ENCODE peak calls at places on chromosomes 1 and 21, in seven cellular contexts. One of them, this sample, is unnamed.

GRCh38 chr21:36887983-36888382 is 78.5 kb downstream of the HLCS start:
- DNase-seq in H1: no peak
- DNase-seq in IMR-90: no peak
- DNase-seq in neuronal stem cell: peak; percentile 62
- DNase-seq in mesendoderm: no peak
- DNase-seq in H9: no peak
- DNase-seq in trophoblast cell: no peak
- DNase-seq in this sample: no peak

GRCh38 chr1:168719306-168720111 is 9.5 kb downstream of the DPT start:
- DNase-seq in H9: no peak
- DNase-seq in trophoblast cell: peak; percentile 65
- DNase-seq in IMR-90: no peak
- DNase-seq in H1: no peak
- DNase-seq in neuronal stem cell: no peak
- DNase-seq in mesendoderm: no peak
- DNase-seq in this sample: peak; percentile 20

GRCh38 chr1:77085109-77085508 is 134.1 kb downstream of the PIGK start:
- DNase-seq in H1: no peak
- DNase-seq in IMR-90: no peak
- DNase-seq in mesendoderm: peak; percentile 27
- DNase-seq in H9: no peak
- DNase-seq in trophoblast cell: no peak
- DNase-seq in neuronal stem cell: no peak
- DNase-seq in this sample: no peak

GRCh38 chr1:172499636-172500141 is 33.3 kb upstream of the SUCO start:
- DNase-seq in H9: no peak
- DNase-seq in IMR-90: no peak
- DNase-seq in mesendoderm: peak; percentile 63
- DNase-seq in trophoblast cell: peak; percentile 75
- DNase-seq in H1: no peak
- DNase-seq in neuronal stem cell: no peak
- DNase-seq in this sample: no peak

GRCh38 chr1:17163371-17163770 is 41.6 kb upstream of the PADI1 start:
- DNase-seq in neuronal stem cell: no peak
- DNase-seq in IMR-90: no peak
- DNase-seq in H9: no peak
- DNase-seq in H1: no peak
- DNase-seq in trophoblast cell: no peak
- DNase-seq in mesendoderm: no peak
- DNase-seq in this sample: no peak

GRCh38 chr1:231973840-231974239 is 347.2 kb downstream of the DISC1 start:
- DNase-seq in H9: no peak
- DNase-seq in H1: no peak
- DNase-seq in trophoblast cell: no peak
- DNase-seq in IMR-90: peak; percentile 16
- DNase-seq in neuronal stem cell: no peak
- DNase-seq in mesendoderm: no peak
- DNase-seq in this sample: peak; percentile 40

GRCh38 chr1:212700892-212701819 is 1.5 kb upstream of the BATF3 start:
- DNase-seq in H1: peak; percentile 17
- DNase-seq in H9: peak; percentile 70
- DNase-seq in neuronal stem cell: no peak
- DNase-seq in mesendoderm: peak; percentile 62
- DNase-seq in IMR-90: peak; percentile 62
- DNase-seq in trophoblast cell: peak; percentile 92
- DNase-seq in this sample: peak; percentile 76

GRCh38 chr1:246591958-246592357 is 25.7 kb downstream of the CNST start:
- DNase-seq in neuronal stem cell: no peak
- DNase-seq in H1: no peak
- DNase-seq in IMR-90: no peak
- DNase-seq in trophoblast cell: no peak
- DNase-seq in H9: no peak
- DNase-seq in mesendoderm: no peak
- DNase-seq in this sample: no peak

GRCh38 chr1:148010527-148010926 is 82.3 kb downstream of the GPR89B start:
- DNase-seq in mesendoderm: no peak
- DNase-seq in H9: no peak
- DNase-seq in H1: no peak
- DNase-seq in IMR-90: no peak
- DNase-seq in trophoblast cell: no peak
- DNase-seq in neuronal stem cell: no peak
- DNase-seq in this sample: no peak

GRCh38 chr1:15168479-15168878 is 14.9 kb downstream of the TMEM51 start:
- DNase-seq in IMR-90: peak; percentile 99
- DNase-seq in neuronal stem cell: no peak
- DNase-seq in H9: no peak
- DNase-seq in trophoblast cell: peak; percentile 53
- DNase-seq in H1: no peak
- DNase-seq in mesendoderm: no peak
- DNase-seq in this sample: peak; percentile 98

GRCh38 chr1:57133686-57134085 is 167.9 kb upstream of the C8B start:
- DNase-seq in mesendoderm: no peak
- DNase-seq in H1: no peak
- DNase-seq in trophoblast cell: no peak
- DNase-seq in IMR-90: peak; percentile 28
- DNase-seq in H9: no peak
- DNase-seq in neuronal stem cell: no peak
- DNase-seq in this sample: no peak

GRCh38 chr1:22150923-22151322 is 8.0 kb upstream of the WNT4 start:
- DNase-seq in neuronal stem cell: no peak
- DNase-seq in mesendoderm: no peak
- DNase-seq in IMR-90: no peak
- DNase-seq in H1: no peak
- DNase-seq in H9: no peak
- DNase-seq in trophoblast cell: no peak
- DNase-seq in this sample: no peak

GRCh38 chr1:5688479-5689077 is 303.6 kb downstream of the NPHP4 start:
- DNase-seq in IMR-90: no peak
- DNase-seq in mesendoderm: no peak
- DNase-seq in neuronal stem cell: no peak
- DNase-seq in H9: no peak
- DNase-seq in H1: no peak
- DNase-seq in trophoblast cell: no peak
- DNase-seq in this sample: no peak

GRCh38 chr1:183633676-183634343 is 1.8 kb downstream of the ARPC5 start:
- DNase-seq in IMR-90: peak; percentile 95
- DNase-seq in H1: no peak
- DNase-seq in H9: no peak
- DNase-seq in trophoblast cell: no peak
- DNase-seq in mesendoderm: peak; percentile 75
- DNase-seq in neuronal stem cell: no peak
- DNase-seq in this sample: peak; percentile 91

GRCh38 chr1:188583133-188583532 is 1754.4 kb downstream of the PLA2G4A start:
- DNase-seq in H1: no peak
- DNase-seq in trophoblast cell: no peak
- DNase-seq in mesendoderm: no peak
- DNase-seq in neuronal stem cell: no peak
- DNase-seq in H9: no peak
- DNase-seq in IMR-90: no peak
- DNase-seq in this sample: no peak

GRCh38 chr1:38257374-38257773 is 210.8 kb upstream of the POU3F1 start:
- DNase-seq in H1: no peak
- DNase-seq in mesendoderm: no peak
- DNase-seq in neuronal stem cell: no peak
- DNase-seq in trophoblast cell: no peak
- DNase-seq in H9: no peak
- DNase-seq in IMR-90: no peak
- DNase-seq in this sample: no peak

GRCh38 chr1:183215936-183216335 is 29.9 kb downstream of the LAMC2 start:
- DNase-seq in neuronal stem cell: no peak
- DNase-seq in H1: no peak
- DNase-seq in trophoblast cell: no peak
- DNase-seq in mesendoderm: no peak
- DNase-seq in IMR-90: no peak
- DNase-seq in H9: no peak
- DNase-seq in this sample: no peak

GRCh38 chr1:153728305-153729066 is 636 bp downstream of the INTS3 start:
- DNase-seq in trophoblast cell: no peak
- DNase-seq in neuronal stem cell: no peak
- DNase-seq in IMR-90: peak; percentile 48
- DNase-seq in H9: peak; percentile 69
- DNase-seq in H1: no peak
- DNase-seq in mesendoderm: peak; percentile 90
- DNase-seq in this sample: peak; percentile 57

GRCh38 chr1:114130213-114130612 is 23.5 kb downstream of the SYT6 start:
- DNase-seq in H1: no peak
- DNase-seq in neuronal stem cell: no peak
- DNase-seq in mesendoderm: no peak
- DNase-seq in H9: no peak
- DNase-seq in IMR-90: no peak
- DNase-seq in trophoblast cell: no peak
- DNase-seq in this sample: no peak

GRCh38 chr1:173377266-173377665 is 99.9 kb upstream of the PRDX6 start:
- DNase-seq in mesendoderm: no peak
- DNase-seq in trophoblast cell: no peak
- DNase-seq in IMR-90: no peak
- DNase-seq in neuronal stem cell: no peak
- DNase-seq in H1: no peak
- DNase-seq in H9: no peak
- DNase-seq in this sample: no peak

GRCh38 chr1:232880354-232880753 is 70.1 kb upstream of the NTPCR start:
- DNase-seq in trophoblast cell: peak; percentile 18
- DNase-seq in mesendoderm: peak; percentile 72
- DNase-seq in H9: peak; percentile 66
- DNase-seq in H1: peak; percentile 25
- DNase-seq in neuronal stem cell: no peak
- DNase-seq in IMR-90: peak; percentile 29
- DNase-seq in this sample: peak; percentile 28

GRCh38 chr1:44217809-44218410 is 4.6 kb downstream of the DMAP1 start:
- DNase-seq in neuronal stem cell: peak; percentile 70
- DNase-seq in IMR-90: peak; percentile 62
- DNase-seq in trophoblast cell: peak; percentile 70
- DNase-seq in H9: peak; percentile 82
- DNase-seq in H1: peak; percentile 49
- DNase-seq in mesendoderm: peak; percentile 80
- DNase-seq in this sample: peak; percentile 70

GRCh38 chr21:41207401-41208388 is 39.7 kb downstream of the BACE2 start:
- DNase-seq in H9: no peak
- DNase-seq in H1: no peak
- DNase-seq in trophoblast cell: no peak
- DNase-seq in neuronal stem cell: no peak
- DNase-seq in IMR-90: peak; percentile 86
- DNase-seq in mesendoderm: no peak
- DNase-seq in this sample: no peak

DNA sequence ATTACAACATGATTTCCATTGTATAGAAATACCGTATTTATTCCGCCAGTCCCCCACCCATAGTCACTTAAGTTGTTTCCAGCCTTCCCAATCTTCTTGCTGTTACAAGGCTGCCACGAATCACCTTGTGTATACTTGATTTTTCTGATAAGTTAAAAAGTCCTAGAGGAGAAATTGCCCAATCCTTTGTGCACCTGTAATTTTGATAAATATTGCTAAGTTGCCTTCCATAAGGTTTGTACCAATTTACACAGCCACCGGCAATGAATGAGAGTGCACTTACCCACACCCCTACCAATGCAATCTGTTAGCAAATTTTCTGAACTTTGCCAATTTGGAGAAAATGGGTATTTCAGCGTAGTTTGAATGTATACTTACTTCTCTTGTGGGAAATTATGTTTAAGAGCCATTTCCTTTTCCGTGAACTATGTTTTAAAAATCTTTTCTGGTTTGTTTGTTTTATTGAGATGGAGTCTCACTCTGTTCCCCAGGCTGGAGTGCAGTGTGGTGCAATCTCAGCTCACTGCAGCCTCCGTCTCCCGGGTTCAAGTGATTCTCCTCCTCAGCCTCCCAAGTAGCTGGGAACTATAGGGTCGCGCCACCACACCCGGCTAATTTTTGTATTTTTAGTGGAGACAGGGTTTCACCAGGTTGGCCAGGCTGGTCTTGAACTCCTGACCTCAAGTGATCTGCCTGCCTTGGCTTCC is 87.4 kb downstream of the DHRS3 start:
- DNase-seq in IMR-90: no peak
- DNase-seq in H1: no peak
- DNase-seq in H9: no peak
- DNase-seq in neuronal stem cell: no peak
- DNase-seq in mesendoderm: no peak
- DNase-seq in trophoblast cell: no peak
- DNase-seq in this sample: no peak
- H4K8ac ChIP-seq in IMR-90: no peak overlapping the region
- H4K8ac ChIP-seq in H1: no peak overlapping the region
- H4K8ac ChIP-seq in H9: no peak overlapping the region
- H4K8ac ChIP-seq in neuronal stem cell: no peak overlapping the region
- H4K8ac ChIP-seq in mesendoderm: no peak overlapping the region
- H4K8ac ChIP-seq in trophoblast cell: no peak overlapping the region
- H4K8ac ChIP-seq in this sample: no peak overlapping the region

GRCh38 chr1:1208713-1209433 is 2.5 kb upstream of the TNFRSF18 start:
- DNase-seq in H9: no peak
- DNase-seq in neuronal stem cell: no peak
- DNase-seq in trophoblast cell: no peak
- DNase-seq in IMR-90: peak; percentile 30
- DNase-seq in H1: no peak
- DNase-seq in mesendoderm: no peak
- DNase-seq in this sample: no peak
- H3K4me1 ChIP-seq in H9: no peaks in the 10 kb centered on the region
- H3K4me1 ChIP-seq in neuronal stem cell: peaks cover 5% of the 10 kb centered on the region
- H3K4me1 ChIP-seq in trophoblast cell: no peaks in the 10 kb centered on the region
- H3K4me1 ChIP-seq in IMR-90: peaks cover 12% of the 10 kb centered on the region
- H3K4me1 ChIP-seq in H1: no peaks in the 10 kb centered on the region
- H3K4me1 ChIP-seq in mesendoderm: no peaks in the 10 kb centered on the region
- H3K4me1 ChIP-seq in this sample: peaks cover 67% of the 10 kb centered on the region

GRCh38 chr1:45615885-45616284 is 8.0 kb downstream of the CCDC17 start:
- DNase-seq in neuronal stem cell: no peak
- DNase-seq in IMR-90: no peak
- DNase-seq in H9: no peak
- DNase-seq in trophoblast cell: no peak
- DNase-seq in mesendoderm: no peak
- DNase-seq in H1: no peak
- DNase-seq in this sample: no peak
- H4K8ac ChIP-seq in neuronal stem cell: no peak overlapping the region
- H4K8ac ChIP-seq in IMR-90: no peak overlapping the region
- H4K8ac ChIP-seq in H9: no peak overlapping the region
- H4K8ac ChIP-seq in trophoblast cell: no peak overlapping the region
- H4K8ac ChIP-seq in mesendoderm: no peak overlapping the region
- H4K8ac ChIP-seq in H1: no peak overlapping the region
- H4K8ac ChIP-seq in this sample: no peak overlapping the region

DNA sequence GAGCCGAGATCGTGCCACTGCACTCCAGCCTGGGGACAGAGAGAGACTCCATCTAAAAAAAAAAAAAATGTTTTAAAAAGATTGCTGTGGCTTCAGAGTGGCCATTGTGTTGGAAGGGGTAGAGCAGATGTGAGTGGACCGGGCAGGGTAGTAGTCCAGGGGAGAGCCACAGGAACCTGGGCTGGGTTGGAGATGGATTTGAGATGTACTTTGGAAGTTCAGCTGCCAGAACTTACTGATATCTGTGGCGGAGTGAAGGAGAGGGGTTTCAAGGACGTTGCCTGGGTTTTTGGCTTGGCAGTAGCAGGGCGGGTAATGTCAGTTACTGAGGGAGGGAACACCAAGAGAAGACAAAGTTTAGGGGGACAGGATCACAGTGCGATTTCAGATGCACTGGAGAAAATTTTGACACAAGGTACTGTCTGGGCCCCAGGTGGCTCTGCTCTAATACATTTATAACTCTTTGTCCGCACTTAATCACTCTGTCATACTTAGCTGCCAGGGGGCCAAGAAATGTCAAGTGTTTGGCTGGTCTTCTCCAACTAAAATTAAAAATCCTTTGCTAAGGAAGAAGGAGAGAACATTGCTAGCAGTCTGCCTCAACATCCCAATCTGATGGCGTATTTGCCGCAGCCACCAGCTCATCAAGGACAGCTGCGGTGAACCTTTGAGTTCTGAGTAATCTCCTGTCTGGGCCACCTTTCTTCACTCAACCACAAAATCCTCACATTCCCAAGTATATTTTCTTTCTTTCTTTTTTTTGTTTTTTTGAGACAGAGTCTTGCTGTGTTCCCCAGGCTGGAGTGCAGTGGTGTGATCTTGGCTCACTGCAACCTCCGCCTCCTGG is 9.6 kb downstream of the EPHX1 start:
- DNase-seq in mesendoderm: no peak
- DNase-seq in trophoblast cell: no peak
- DNase-seq in IMR-90: no peak
- DNase-seq in H9: no peak
- DNase-seq in neuronal stem cell: no peak
- DNase-seq in H1: no peak
- DNase-seq in this sample: no peak
- H3K4me1 ChIP-seq in mesendoderm: peaks cover 26% of the 10 kb centered on the region
- H3K4me1 ChIP-seq in trophoblast cell: peaks cover 9% of the 10 kb centered on the region
- H3K4me1 ChIP-seq in IMR-90: peaks cover 18% of the 10 kb centered on the region
- H3K4me1 ChIP-seq in H9: peaks cover 14% of the 10 kb centered on the region
- H3K4me1 ChIP-seq in neuronal stem cell: peaks cover 25% of the 10 kb centered on the region
- H3K4me1 ChIP-seq in H1: peaks cover 20% of the 10 kb centered on the region
- H3K4me1 ChIP-seq in this sample: peaks cover 15% of the 10 kb centered on the region